ENCODE peak calls at places on chromosomes 12 and 14, in eight cellular contexts. One of them, this sample, is unnamed.

GRCh38 chr14:99752486-99753121 is 40.6 kb upstream of the EML1 start:
- DNase-seq in astrocyte: peak; percentile 69
- DNase-seq in right lobe of liver: peak; percentile 24
- DNase-seq in right atrium auricular region: no peak
- DNase-seq in aorta: peak; percentile 73
- DNase-seq in ovary: no peak
- DNase-seq in CD8-positive, alpha-beta memory T cell: no peak
- DNase-seq in tibial artery: no peak
- DNase-seq in this sample: no peak

GRCh38 chr14:77268989-77269595 is 1.9 kb downstream of the NGB start:
- DNase-seq in astrocyte: no peak
- DNase-seq in right lobe of liver: no peak
- DNase-seq in right atrium auricular region: no peak
- DNase-seq in aorta: no peak
- DNase-seq in ovary: no peak
- DNase-seq in CD8-positive, alpha-beta memory T cell: no peak
- DNase-seq in tibial artery: no peak
- DNase-seq in this sample: no peak

GRCh38 chr12:106301611-106302321 is 767 bp upstream of the TCP11L2 start:
- DNase-seq in astrocyte: peak; percentile 46
- DNase-seq in right lobe of liver: peak; percentile 53
- DNase-seq in right atrium auricular region: peak; percentile 69
- DNase-seq in aorta: no peak
- DNase-seq in ovary: peak; percentile 51
- DNase-seq in CD8-positive, alpha-beta memory T cell: peak; percentile 67
- DNase-seq in tibial artery: peak; percentile 84
- DNase-seq in this sample: peak; percentile 38

GRCh38 chr14:51327376-51327775 is 87.3 kb downstream of the TMX1 start:
- DNase-seq in astrocyte: peak; percentile 36
- DNase-seq in right lobe of liver: no peak
- DNase-seq in right atrium auricular region: no peak
- DNase-seq in aorta: no peak
- DNase-seq in ovary: no peak
- DNase-seq in CD8-positive, alpha-beta memory T cell: no peak
- DNase-seq in tibial artery: no peak
- DNase-seq in this sample: no peak

GRCh38 chr14:91946313-91947195 is 940 bp downstream of the FBLN5 start:
- DNase-seq in astrocyte: peak; percentile 22
- DNase-seq in right lobe of liver: no peak
- DNase-seq in right atrium auricular region: peak; percentile 51
- DNase-seq in aorta: no peak
- DNase-seq in ovary: no peak
- DNase-seq in CD8-positive, alpha-beta memory T cell: no peak
- DNase-seq in tibial artery: no peak
- DNase-seq in this sample: no peak

GRCh38 chr12:95181103-95181502 is 36.2 kb downstream of the FGD6 start:
- DNase-seq in astrocyte: no peak
- DNase-seq in right lobe of liver: no peak
- DNase-seq in right atrium auricular region: no peak
- DNase-seq in aorta: no peak
- DNase-seq in ovary: no peak
- DNase-seq in CD8-positive, alpha-beta memory T cell: no peak
- DNase-seq in tibial artery: no peak
- DNase-seq in this sample: no peak

GRCh38 chr12:48980389-48980952 is 2.3 kb downstream of the WNT1 start:
- DNase-seq in astrocyte: no peak
- DNase-seq in right lobe of liver: peak; percentile 28
- DNase-seq in right atrium auricular region: no peak
- DNase-seq in aorta: peak; percentile 77
- DNase-seq in ovary: no peak
- DNase-seq in CD8-positive, alpha-beta memory T cell: peak; percentile 16
- DNase-seq in tibial artery: no peak
- DNase-seq in this sample: no peak

GRCh38 chr12:47717443-47718193 is 7.7 kb downstream of the ENDOU start:
- DNase-seq in astrocyte: peak; percentile 43
- DNase-seq in right lobe of liver: peak; percentile 51
- DNase-seq in right atrium auricular region: peak; percentile 92
- DNase-seq in aorta: peak; percentile 92
- DNase-seq in ovary: peak; percentile 75
- DNase-seq in CD8-positive, alpha-beta memory T cell: no peak
- DNase-seq in tibial artery: peak; percentile 94
- DNase-seq in this sample: peak; percentile 89

GRCh38 chr14:37047226-37047625 is 125.2 kb downstream of the SLC25A21 start:
- DNase-seq in astrocyte: peak; percentile 8
- DNase-seq in right lobe of liver: no peak
- DNase-seq in right atrium auricular region: no peak
- DNase-seq in aorta: no peak
- DNase-seq in ovary: no peak
- DNase-seq in CD8-positive, alpha-beta memory T cell: no peak
- DNase-seq in tibial artery: no peak
- DNase-seq in this sample: no peak

GRCh38 chr14:24095196-24096068 is 1.3 kb downstream of the PCK2 start:
- DNase-seq in astrocyte: no peak
- DNase-seq in right lobe of liver: peak; percentile 89
- DNase-seq in right atrium auricular region: peak; percentile 75
- DNase-seq in aorta: peak; percentile 83
- DNase-seq in ovary: no peak
- DNase-seq in CD8-positive, alpha-beta memory T cell: no peak
- DNase-seq in tibial artery: peak; percentile 80
- DNase-seq in this sample: no peak

GRCh38 chr12:97602315-97602714 is 139.7 kb downstream of the RMST start:
- DNase-seq in astrocyte: no peak
- DNase-seq in right lobe of liver: no peak
- DNase-seq in right atrium auricular region: no peak
- DNase-seq in aorta: no peak
- DNase-seq in ovary: no peak
- DNase-seq in CD8-positive, alpha-beta memory T cell: no peak
- DNase-seq in tibial artery: no peak
- DNase-seq in this sample: no peak

GRCh38 chr14:88140874-88141273 is 135.9 kb downstream of the GPR65 start:
- DNase-seq in astrocyte: no peak
- DNase-seq in right lobe of liver: no peak
- DNase-seq in right atrium auricular region: no peak
- DNase-seq in aorta: no peak
- DNase-seq in ovary: no peak
- DNase-seq in CD8-positive, alpha-beta memory T cell: no peak
- DNase-seq in tibial artery: no peak
- DNase-seq in this sample: no peak

GRCh38 chr12:47353508-47353907 is 273.7 kb upstream of the AMIGO2 start:
- DNase-seq in astrocyte: no peak
- DNase-seq in right lobe of liver: no peak
- DNase-seq in right atrium auricular region: no peak
- DNase-seq in aorta: no peak
- DNase-seq in ovary: no peak
- DNase-seq in CD8-positive, alpha-beta memory T cell: no peak
- DNase-seq in tibial artery: no peak
- DNase-seq in this sample: no peak

GRCh38 chr14:28767239-28767850 is 758 bp downstream of the FOXG1 start:
- DNase-seq in astrocyte: no peak
- DNase-seq in right lobe of liver: no peak
- DNase-seq in right atrium auricular region: no peak
- DNase-seq in aorta: peak; percentile 71
- DNase-seq in ovary: no peak
- DNase-seq in CD8-positive, alpha-beta memory T cell: no peak
- DNase-seq in tibial artery: no peak
- DNase-seq in this sample: no peak

GRCh38 chr14:28766505-28767238 is at the start of gene FOXG1:
- DNase-seq in astrocyte: no peak
- DNase-seq in right lobe of liver: no peak
- DNase-seq in right atrium auricular region: no peak
- DNase-seq in aorta: no peak
- DNase-seq in ovary: peak; percentile 54
- DNase-seq in CD8-positive, alpha-beta memory T cell: no peak
- DNase-seq in tibial artery: no peak
- DNase-seq in this sample: no peak

GRCh38 chr14:28765169-28765906 is 1.2 kb upstream of the FOXG1 start:
- DNase-seq in astrocyte: no peak
- DNase-seq in right lobe of liver: no peak
- DNase-seq in right atrium auricular region: no peak
- DNase-seq in aorta: no peak
- DNase-seq in ovary: no peak
- DNase-seq in CD8-positive, alpha-beta memory T cell: no peak
- DNase-seq in tibial artery: no peak
- DNase-seq in this sample: no peak

GRCh38 chr14:28763914-28764848 is 2.4 kb upstream of the FOXG1 start:
- DNase-seq in astrocyte: no peak
- DNase-seq in right lobe of liver: no peak
- DNase-seq in right atrium auricular region: no peak
- DNase-seq in aorta: no peak
- DNase-seq in ovary: no peak
- DNase-seq in CD8-positive, alpha-beta memory T cell: no peak
- DNase-seq in tibial artery: no peak
- DNase-seq in this sample: no peak

GRCh38 chr14:28765907-28766504 is 581 bp upstream of the FOXG1 start:
- DNase-seq in astrocyte: no peak
- DNase-seq in right lobe of liver: no peak
- DNase-seq in right atrium auricular region: no peak
- DNase-seq in aorta: no peak
- DNase-seq in ovary: no peak
- DNase-seq in CD8-positive, alpha-beta memory T cell: no peak
- DNase-seq in tibial artery: no peak
- DNase-seq in this sample: no peak
- H3K4me3 ChIP-seq in astrocyte: peak overlapping the region; percentile 59
- H3K4me3 ChIP-seq in right lobe of liver: no peak overlapping the region
- H3K4me3 ChIP-seq in right atrium auricular region: peak overlapping the region; percentile 41
- H3K4me3 ChIP-seq in aorta: peak overlapping the region; percentile 16
- H3K4me3 ChIP-seq in ovary: peak overlapping the region; percentile 33
- H3K4me3 ChIP-seq in CD8-positive, alpha-beta memory T cell: no peak overlapping the region
- H3K4me3 ChIP-seq in tibial artery: peak overlapping the region; percentile 45
- H3K4me3 ChIP-seq in this sample: peak overlapping the region; percentile 28

DNA sequence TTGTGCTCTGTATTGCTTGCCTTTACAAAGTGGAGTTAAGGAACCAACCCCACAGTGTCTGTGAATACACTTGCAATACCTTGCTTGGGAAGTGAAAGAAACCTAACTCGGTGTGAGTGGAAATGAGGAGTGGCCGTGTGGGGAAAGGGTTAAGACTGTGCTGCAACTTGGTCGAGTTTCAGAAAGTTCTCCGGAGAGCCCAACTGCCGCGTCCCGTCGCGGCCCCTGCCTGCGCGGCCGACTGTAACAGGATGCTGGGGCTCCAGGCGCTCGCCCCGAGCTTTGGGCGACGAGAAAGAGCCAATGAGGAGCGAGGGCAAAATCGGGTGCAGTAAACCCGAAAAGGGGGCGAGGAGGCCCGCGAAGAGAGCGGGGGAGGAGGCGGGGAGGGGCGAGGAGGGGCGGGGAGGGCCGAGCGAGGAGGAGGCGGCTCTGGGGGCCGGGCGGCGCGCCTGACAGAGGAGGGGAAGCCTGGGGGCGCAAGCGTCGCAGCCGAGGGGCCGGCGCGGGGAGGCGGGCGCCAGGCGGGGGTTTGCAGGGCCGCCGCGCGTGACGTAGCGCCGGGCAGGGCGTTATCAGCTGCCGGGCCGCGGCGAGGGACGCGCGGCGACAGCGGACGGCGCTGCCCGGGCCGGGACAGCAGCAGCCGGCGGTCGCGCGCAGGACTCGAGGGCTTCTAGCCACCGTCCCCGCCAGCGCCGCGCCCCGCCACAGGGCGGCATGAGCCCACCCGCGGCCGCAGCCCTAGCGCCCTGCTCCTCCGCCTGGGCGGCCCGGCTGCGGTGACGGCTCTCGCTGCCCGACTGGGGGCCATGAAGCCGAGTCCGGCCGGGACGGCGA is at the start of gene DACT1:
- DNase-seq in astrocyte: peak; percentile 78
- DNase-seq in right lobe of liver: peak; percentile 70
- DNase-seq in right atrium auricular region: peak; percentile 70
- DNase-seq in aorta: peak; percentile 93
- DNase-seq in ovary: peak; percentile 81
- DNase-seq in CD8-positive, alpha-beta memory T cell: no peak
- DNase-seq in tibial artery: peak; percentile 81
- DNase-seq in this sample: peak; percentile 51
- H3K27ac ChIP-seq in astrocyte: peak within 1 kb of the TSS; percentile 97
- H3K27ac ChIP-seq in right lobe of liver: peak within 1 kb of the TSS; percentile 78
- H3K27ac ChIP-seq in right atrium auricular region: peak within 1 kb of the TSS; percentile 95
- H3K27ac ChIP-seq in aorta: peak within 1 kb of the TSS; percentile 96
- H3K27ac ChIP-seq in ovary: peak within 1 kb of the TSS; percentile 97
- H3K27ac ChIP-seq in CD8-positive, alpha-beta memory T cell: no peak within 1 kb of the TSS
- H3K27ac ChIP-seq in tibial artery: peak within 1 kb of the TSS; percentile 91
- H3K27ac ChIP-seq in this sample: peak within 1 kb of the TSS; percentile 93

DNA sequence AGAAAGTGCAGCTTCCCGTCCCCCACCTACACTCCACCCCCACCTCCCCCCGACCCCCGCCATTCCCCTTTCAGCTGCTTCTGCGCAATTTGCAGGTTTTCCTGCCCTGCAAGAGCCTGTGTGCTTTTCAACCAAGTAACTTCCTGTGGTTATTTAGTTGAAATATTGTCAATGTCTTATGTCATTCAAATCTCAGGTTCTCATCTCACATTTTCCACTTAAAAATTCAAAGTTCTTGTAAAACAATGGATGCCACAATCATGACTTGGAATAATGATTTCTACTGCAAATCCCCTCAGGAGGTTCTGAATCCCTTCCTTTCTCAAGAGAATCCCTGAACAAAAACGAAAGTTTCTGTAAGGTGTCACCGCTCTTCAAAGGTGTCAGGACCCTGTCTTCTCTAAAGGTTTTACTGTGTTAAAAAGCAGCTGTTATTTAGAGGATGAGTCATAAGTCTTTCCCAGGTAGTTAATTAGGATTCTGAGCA is 31.6 kb downstream of the WBP11 start:
- DNase-seq in astrocyte: no peak
- DNase-seq in right lobe of liver: no peak
- DNase-seq in right atrium auricular region: no peak
- DNase-seq in aorta: no peak
- DNase-seq in ovary: no peak
- DNase-seq in CD8-positive, alpha-beta memory T cell: peak; percentile 34
- DNase-seq in tibial artery: no peak
- DNase-seq in this sample: no peak
- H3K4me3 ChIP-seq in astrocyte: no peak overlapping the region
- H3K4me3 ChIP-seq in right lobe of liver: no peak overlapping the region
- H3K4me3 ChIP-seq in right atrium auricular region: peak overlapping the region; percentile 87
- H3K4me3 ChIP-seq in aorta: no peak overlapping the region
- H3K4me3 ChIP-seq in ovary: peak overlapping the region; percentile 81
- H3K4me3 ChIP-seq in CD8-positive, alpha-beta memory T cell: peak overlapping the region; percentile 95
- H3K4me3 ChIP-seq in tibial artery: peak overlapping the region; percentile 94
- H3K4me3 ChIP-seq in this sample: peak overlapping the region; percentile 71

GRCh38 chr14:50116221-50116956 is at the start of gene VCPKMT:
- DNase-seq in astrocyte: peak; percentile 72
- DNase-seq in right lobe of liver: peak; percentile 95
- DNase-seq in right atrium auricular region: peak; percentile 92
- DNase-seq in aorta: peak; percentile 99
- DNase-seq in ovary: peak; percentile 91
- DNase-seq in CD8-positive, alpha-beta memory T cell: peak; percentile 96
- DNase-seq in tibial artery: peak; percentile 95
- DNase-seq in this sample: peak; percentile 93

GRCh38 chr14:50113381-50113811 is 3.0 kb downstream of the VCPKMT start:
- DNase-seq in astrocyte: no peak
- DNase-seq in right lobe of liver: no peak
- DNase-seq in right atrium auricular region: no peak
- DNase-seq in aorta: no peak
- DNase-seq in ovary: no peak
- DNase-seq in CD8-positive, alpha-beta memory T cell: no peak
- DNase-seq in tibial artery: no peak
- DNase-seq in this sample: no peak

GRCh38 chr14:50121506-50121905 is 5.1 kb upstream of the VCPKMT start:
- DNase-seq in astrocyte: no peak
- DNase-seq in right lobe of liver: no peak
- DNase-seq in right atrium auricular region: no peak
- DNase-seq in aorta: no peak
- DNase-seq in ovary: no peak
- DNase-seq in CD8-positive, alpha-beta memory T cell: no peak
- DNase-seq in tibial artery: no peak
- DNase-seq in this sample: no peak

GRCh38 chr14:50116986-50117385 is 614 bp upstream of the VCPKMT start:
- DNase-seq in astrocyte: no peak
- DNase-seq in right lobe of liver: no peak
- DNase-seq in right atrium auricular region: no peak
- DNase-seq in aorta: no peak
- DNase-seq in ovary: no peak
- DNase-seq in CD8-positive, alpha-beta memory T cell: no peak
- DNase-seq in tibial artery: no peak
- DNase-seq in this sample: no peak

GRCh38 chr14:50117456-50117855 is 1.1 kb upstream of the VCPKMT start:
- DNase-seq in astrocyte: no peak
- DNase-seq in right lobe of liver: no peak
- DNase-seq in right atrium auricular region: no peak
- DNase-seq in aorta: no peak
- DNase-seq in ovary: no peak
- DNase-seq in CD8-positive, alpha-beta memory T cell: no peak
- DNase-seq in tibial artery: no peak
- DNase-seq in this sample: no peak
- H3K27ac ChIP-seq in astrocyte: no peak overlapping the region
- H3K27ac ChIP-seq in right lobe of liver: no peak overlapping the region
- H3K27ac ChIP-seq in right atrium auricular region: peak overlapping the region; percentile 85
- H3K27ac ChIP-seq in aorta: no peak overlapping the region
- H3K27ac ChIP-seq in ovary: peak overlapping the region; percentile 78
- H3K27ac ChIP-seq in CD8-positive, alpha-beta memory T cell: peak overlapping the region; percentile 78
- H3K27ac ChIP-seq in tibial artery: peak overlapping the region; percentile 86
- H3K27ac ChIP-seq in this sample: peak overlapping the region; percentile 82